ENCODE peak calls at places on chromosomes 7 and 10, in four cellular contexts. L, H, J and O are unnamed samples.
A peak's percentile ranks its signal among the peaks of the same experiment; 100 is the strongest.

GRCh38 chr7:151509670-151510333 is 9.9 kb downstream of the RHEB start:
- ATAC-seq in L (no peak), H (no peak), J (no peak), O (peak; percentile 31)

GRCh38 chr7:27873981-27874957 is 134.3 kb downstream of the TAX1BP1 start:
- ATAC-seq in L (no peak), H (peak; percentile 85), J (no peak), O (no peak)

GRCh38 chr7:44964831-44965440 is 13.9 kb downstream of the MYO1G start:
- ATAC-seq in L (no peak), H (no peak), J (peak; percentile 6), O (peak; percentile 0)

GRCh38 chr10:128914681-128915080 is 552.4 kb upstream of the MGMT start:
- ATAC-seq in L (no peak), H (peak; percentile 83), J (no peak), O (no peak)

GRCh38 chr7:3568516-3568915 is 267.5 kb downstream of the SDK1 start:
- ATAC-seq in L (no peak), H (no peak), J (no peak), O (no peak)

GRCh38 chr7:91201731-91202130 is 62.5 kb upstream of the FZD1 start:
- ATAC-seq in L (no peak), H (no peak), J (no peak), O (no peak)

GRCh38 chr7:5417106-5418071 is 6.2 kb downstream of the TNRC18 start:
- ATAC-seq in L (no peak), H (no peak), J (no peak), O (no peak)

GRCh38 chr7:45922810-45923209 is 1.7 kb upstream of the IGFBP3 start:
- ATAC-seq in L (peak; percentile 31), H (peak; percentile 36), J (no peak), O (peak; percentile 68)

GRCh38 chr7:107387077-107387476 is 82.8 kb upstream of the GPR22 start:
- ATAC-seq in L (no peak), H (peak; percentile 86), J (no peak), O (no peak)

GRCh38 chr7:24587853-24588252 is 14.6 kb downstream of the PALS2 start:
- ATAC-seq in L (peak; percentile 83), H (no peak), J (peak; percentile 84), O (peak; percentile 37)

GRCh38 chr7:138838166-138838565 is 40.2 kb upstream of the ATP6V0A4 start:
- ATAC-seq in L (no peak), H (no peak), J (no peak), O (no peak)

GRCh38 chr10:26468291-26468690 is 30.1 kb downstream of the APBB1IP start:
- ATAC-seq in L (no peak), H (no peak), J (no peak), O (no peak)

GRCh38 chr7:115654384-115655181 is 376.0 kb downstream of the TFEC start:
- ATAC-seq in L (no peak), H (no peak), J (no peak), O (no peak)

GRCh38 chr10:95208702-95209391 is 14.8 kb downstream of the ACSM6 start:
- ATAC-seq in L (no peak), H (no peak), J (no peak), O (no peak)

GRCh38 chr10:99854860-99855259 is 72.4 kb downstream of the ABCC2 start:
- ATAC-seq in L (no peak), H (peak; percentile 67), J (no peak), O (no peak)

GRCh38 chr10:5645375-5645774 is 21.0 kb downstream of the ASB13 start:
- ATAC-seq in L (no peak), H (peak; percentile 79), J (peak; percentile 87), O (no peak)